ENCODE peak calls at places on chromosomes 3 and 15, in five cellular contexts. One of them, this sample, is unnamed.

GRCh38 chr3:23075478-23075877 is 127.6 kb upstream of the UBE2E2 start:
- DNase-seq in mammary epithelial cell: no peak
- DNase-seq in fibroblast of lung: peak; percentile 89
- DNase-seq in MM.1S: no peak
- DNase-seq in SK-N-SH: no peak
- DNase-seq in this sample: no peak

GRCh38 chr15:29920515-29920914 is 98.2 kb upstream of the TJP1 start:
- DNase-seq in mammary epithelial cell: peak; percentile 86
- DNase-seq in fibroblast of lung: peak; percentile 60
- DNase-seq in MM.1S: no peak
- DNase-seq in SK-N-SH: no peak
- DNase-seq in this sample: no peak

GRCh38 chr3:21747376-21747775 is 3.6 kb downstream of the ZNF385D start:
- DNase-seq in mammary epithelial cell: peak; percentile 51
- DNase-seq in fibroblast of lung: peak; percentile 62
- DNase-seq in MM.1S: no peak
- DNase-seq in SK-N-SH: no peak
- DNase-seq in this sample: no peak

GRCh38 chr3:157500232-157500631 is 3.0 kb downstream of the VEPH1 start:
- DNase-seq in mammary epithelial cell: no peak
- DNase-seq in fibroblast of lung: no peak
- DNase-seq in MM.1S: no peak
- DNase-seq in SK-N-SH: no peak
- DNase-seq in this sample: no peak

GRCh38 chr3:29697989-29698388 is 417.1 kb downstream of the RBMS3 start:
- DNase-seq in mammary epithelial cell: peak; percentile 5
- DNase-seq in fibroblast of lung: peak; percentile 77
- DNase-seq in MM.1S: no peak
- DNase-seq in SK-N-SH: no peak
- DNase-seq in this sample: no peak

GRCh38 chr3:9028134-9028533 is 64.9 kb upstream of the RAD18 start:
- DNase-seq in mammary epithelial cell: no peak
- DNase-seq in fibroblast of lung: peak; percentile 77
- DNase-seq in MM.1S: no peak
- DNase-seq in SK-N-SH: peak; percentile 72
- DNase-seq in this sample: no peak

GRCh38 chr3:131348911-131349310 is 32.7 kb upstream of the NUDT16 start:
- DNase-seq in mammary epithelial cell: peak; percentile 46
- DNase-seq in fibroblast of lung: no peak
- DNase-seq in MM.1S: no peak
- DNase-seq in SK-N-SH: no peak
- DNase-seq in this sample: no peak

GRCh38 chr15:57485869-57486268 is 105.8 kb upstream of the MYZAP start:
- DNase-seq in mammary epithelial cell: peak; percentile 94
- DNase-seq in fibroblast of lung: peak; percentile 91
- DNase-seq in MM.1S: no peak
- DNase-seq in SK-N-SH: no peak
- DNase-seq in this sample: no peak

GRCh38 chr3:77320514-77320913 is 280.6 kb downstream of the ROBO2 start:
- DNase-seq in mammary epithelial cell: no peak
- DNase-seq in fibroblast of lung: peak; percentile 40
- DNase-seq in MM.1S: peak; percentile 42
- DNase-seq in SK-N-SH: peak; percentile 21
- DNase-seq in this sample: peak; percentile 81

GRCh38 chr15:97783240-97783639 is 177.3 kb upstream of the ARRDC4 start:
- DNase-seq in mammary epithelial cell: peak; percentile 5
- DNase-seq in fibroblast of lung: no peak
- DNase-seq in MM.1S: no peak
- DNase-seq in SK-N-SH: no peak
- DNase-seq in this sample: no peak

GRCh38 chr15:70284438-70285214 is 186.9 kb upstream of the TLE3 start:
- DNase-seq in mammary epithelial cell: no peak
- DNase-seq in fibroblast of lung: no peak
- DNase-seq in MM.1S: no peak
- DNase-seq in SK-N-SH: peak; percentile 48
- DNase-seq in this sample: peak; percentile 73

GRCh38 chr15:57323806-57324589 is 52.3 kb upstream of the CGNL1 start:
- DNase-seq in mammary epithelial cell: peak; percentile 51
- DNase-seq in fibroblast of lung: peak; percentile 63
- DNase-seq in MM.1S: peak; percentile 23
- DNase-seq in SK-N-SH: peak; percentile 62
- DNase-seq in this sample: peak; percentile 91

GRCh38 chr15:33132722-33133345 is 61.7 kb downstream of the FMN1 start:
- DNase-seq in mammary epithelial cell: peak; percentile 92
- DNase-seq in fibroblast of lung: peak; percentile 61
- DNase-seq in MM.1S: peak; percentile 35
- DNase-seq in SK-N-SH: peak; percentile 50
- DNase-seq in this sample: peak; percentile 67

GRCh38 chr15:68213991-68214837 is 9.1 kb upstream of the CALML4 start:
- DNase-seq in mammary epithelial cell: no peak
- DNase-seq in fibroblast of lung: no peak
- DNase-seq in MM.1S: no peak
- DNase-seq in SK-N-SH: no peak
- DNase-seq in this sample: no peak

GRCh38 chr3:178200316-178200715 is 335.9 kb upstream of the KCNMB2 start:
- DNase-seq in mammary epithelial cell: no peak
- DNase-seq in fibroblast of lung: no peak
- DNase-seq in MM.1S: no peak
- DNase-seq in SK-N-SH: no peak
- DNase-seq in this sample: no peak

GRCh38 chr3:99641480-99641879 is 3.1 kb downstream of the COL8A1 start:
- DNase-seq in mammary epithelial cell: no peak
- DNase-seq in fibroblast of lung: no peak
- DNase-seq in MM.1S: no peak
- DNase-seq in SK-N-SH: no peak
- DNase-seq in this sample: no peak
- H3K27ac ChIP-seq in mammary epithelial cell: no peak overlapping the region
- H3K27ac ChIP-seq in fibroblast of lung: no peak overlapping the region
- H3K27ac ChIP-seq in MM.1S: no peak overlapping the region
- H3K27ac ChIP-seq in SK-N-SH: no peak overlapping the region
- H3K27ac ChIP-seq in this sample: no peak overlapping the region

DNA sequence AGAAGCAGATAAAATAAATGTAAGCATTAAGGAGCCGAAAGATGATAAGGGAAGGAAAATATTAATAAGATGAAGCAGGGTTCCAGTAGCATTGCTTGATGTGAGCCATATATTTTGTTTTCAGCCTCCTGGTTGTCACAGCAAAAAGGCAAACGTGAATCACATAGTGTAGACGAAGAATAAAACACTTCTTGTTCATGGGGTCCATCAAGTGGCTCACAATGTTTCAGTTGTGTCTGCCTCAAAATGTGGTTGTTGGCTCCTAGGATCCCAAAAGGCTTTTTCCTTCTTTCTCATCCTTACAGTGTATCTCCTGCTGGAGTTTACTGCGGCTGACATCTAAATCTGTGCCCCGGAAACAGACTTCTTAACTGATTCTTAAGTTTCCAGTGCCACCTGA is 195.1 kb downstream of the GHSR start:
- DNase-seq in mammary epithelial cell: no peak
- DNase-seq in fibroblast of lung: peak; percentile 53
- DNase-seq in MM.1S: no peak
- DNase-seq in SK-N-SH: no peak
- DNase-seq in this sample: no peak
- H3K9ac ChIP-seq in mammary epithelial cell: no peak overlapping the region
- H3K9ac ChIP-seq in fibroblast of lung: no peak overlapping the region
- H3K9ac ChIP-seq in MM.1S: no peak overlapping the region
- H3K9ac ChIP-seq in SK-N-SH: no peak overlapping the region
- H3K9ac ChIP-seq in this sample: no peak overlapping the region

GRCh38 chr3:42148086-42148842 is 57.1 kb downstream of the TRAK1 start:
- DNase-seq in mammary epithelial cell: no peak
- DNase-seq in fibroblast of lung: no peak
- DNase-seq in MM.1S: no peak
- DNase-seq in SK-N-SH: no peak
- DNase-seq in this sample: peak; percentile 61
- H3K79me2 ChIP-seq in mammary epithelial cell: peaks cover 68% of the 10 kb centered on the region
- H3K79me2 ChIP-seq in fibroblast of lung: no peaks in the 10 kb centered on the region
- H3K79me2 ChIP-seq in MM.1S: peaks cover 56% of the 10 kb centered on the region
- H3K79me2 ChIP-seq in SK-N-SH: no peaks in the 10 kb centered on the region
- H3K79me2 ChIP-seq in this sample: peaks cover 99% of the 10 kb centered on the region

GRCh38 chr3:16490062-16490641 is 23.3 kb downstream of the RFTN1 start:
- DNase-seq in mammary epithelial cell: no peak
- DNase-seq in fibroblast of lung: no peak
- DNase-seq in MM.1S: no peak
- DNase-seq in SK-N-SH: peak; percentile 33
- DNase-seq in this sample: no peak
- H3K27ac ChIP-seq in mammary epithelial cell: no peak overlapping the region
- H3K27ac ChIP-seq in fibroblast of lung: no peak overlapping the region
- H3K27ac ChIP-seq in MM.1S: no peak overlapping the region
- H3K27ac ChIP-seq in SK-N-SH: no peak overlapping the region
- H3K27ac ChIP-seq in this sample: peak overlapping the region; percentile 52

GRCh38 chr3:167731393-167731792 is 3.3 kb downstream of the PDCD10 start:
- DNase-seq in mammary epithelial cell: no peak
- DNase-seq in fibroblast of lung: no peak
- DNase-seq in MM.1S: no peak
- DNase-seq in SK-N-SH: no peak
- DNase-seq in this sample: no peak

GRCh38 chr3:167728176-167728575 is 6.5 kb downstream of the PDCD10 start:
- DNase-seq in mammary epithelial cell: peak; percentile 58
- DNase-seq in fibroblast of lung: peak; percentile 82
- DNase-seq in MM.1S: no peak
- DNase-seq in SK-N-SH: no peak
- DNase-seq in this sample: no peak

GRCh38 chr3:167732313-167733065 is 2.2 kb downstream of the PDCD10 start:
- DNase-seq in mammary epithelial cell: peak; percentile 8
- DNase-seq in fibroblast of lung: no peak
- DNase-seq in MM.1S: no peak
- DNase-seq in SK-N-SH: no peak
- DNase-seq in this sample: no peak

GRCh38 chr3:167728631-167729335 is 5.9 kb downstream of the PDCD10 start:
- DNase-seq in mammary epithelial cell: no peak
- DNase-seq in fibroblast of lung: no peak
- DNase-seq in MM.1S: no peak
- DNase-seq in SK-N-SH: no peak
- DNase-seq in this sample: no peak

GRCh38 chr3:167729591-167729990 is 5.1 kb downstream of the PDCD10 start:
- DNase-seq in mammary epithelial cell: no peak
- DNase-seq in fibroblast of lung: no peak
- DNase-seq in MM.1S: no peak
- DNase-seq in SK-N-SH: no peak
- DNase-seq in this sample: no peak
- H3K9ac ChIP-seq in mammary epithelial cell: no peak overlapping the region
- H3K9ac ChIP-seq in fibroblast of lung: no peak overlapping the region
- H3K9ac ChIP-seq in MM.1S: no peak overlapping the region
- H3K9ac ChIP-seq in SK-N-SH: no peak overlapping the region
- H3K9ac ChIP-seq in this sample: no peak overlapping the region

DNA sequence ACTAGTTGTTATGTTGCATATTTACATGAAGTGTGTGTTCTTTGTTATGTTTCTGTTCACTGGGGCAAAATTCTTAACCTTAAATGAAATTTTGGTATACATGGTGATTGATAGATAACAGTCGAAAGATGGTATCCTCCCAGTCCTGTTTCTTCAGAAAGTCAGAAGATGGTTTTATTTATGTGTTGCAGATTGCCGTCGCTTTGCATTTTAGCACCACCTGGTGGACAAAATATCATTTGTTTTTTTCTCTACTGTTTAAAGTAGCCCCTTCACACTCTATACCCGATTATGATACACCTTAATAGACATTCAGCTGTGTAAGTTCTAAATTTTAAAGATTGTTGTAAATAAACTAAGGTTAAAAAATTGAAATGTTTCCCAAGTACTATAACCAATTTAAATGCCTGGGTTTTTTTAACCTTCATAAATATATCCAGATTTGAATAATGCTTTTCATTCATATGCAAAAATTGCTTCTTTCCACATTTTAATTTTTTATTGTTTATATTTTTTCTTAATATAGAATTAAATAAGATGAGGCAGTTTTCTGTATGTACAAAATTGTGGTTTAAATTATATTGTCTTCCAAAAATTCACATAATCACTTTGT is 152.2 kb downstream of the ALCAM start:
- DNase-seq in mammary epithelial cell: peak; percentile 53
- DNase-seq in fibroblast of lung: peak; percentile 61
- DNase-seq in MM.1S: peak; percentile 68
- DNase-seq in SK-N-SH: peak; percentile 49
- DNase-seq in this sample: peak; percentile 85
- H3K79me2 ChIP-seq in mammary epithelial cell: peaks cover 45% of the 10 kb centered on the region
- H3K79me2 ChIP-seq in fibroblast of lung: peaks cover 4% of the 10 kb centered on the region
- H3K79me2 ChIP-seq in MM.1S: no peaks in the 10 kb centered on the region
- H3K79me2 ChIP-seq in SK-N-SH: peaks cover 83% of the 10 kb centered on the region
- H3K79me2 ChIP-seq in this sample: no peaks in the 10 kb centered on the region

GRCh38 chr15:64701051-64701450 is 74.3 kb downstream of the RBPMS2 start:
- DNase-seq in mammary epithelial cell: no peak
- DNase-seq in fibroblast of lung: no peak
- DNase-seq in MM.1S: no peak
- DNase-seq in SK-N-SH: no peak
- DNase-seq in this sample: no peak
- H3K27ac ChIP-seq in mammary epithelial cell: no peak overlapping the region
- H3K27ac ChIP-seq in fibroblast of lung: no peak overlapping the region
- H3K27ac ChIP-seq in MM.1S: no peak overlapping the region
- H3K27ac ChIP-seq in SK-N-SH: no peak overlapping the region
- H3K27ac ChIP-seq in this sample: peak overlapping the region; percentile 79

GRCh38 chr3:64814360-64814759 is 126.6 kb upstream of the ADAMTS9 start:
- DNase-seq in mammary epithelial cell: peak; percentile 52
- DNase-seq in fibroblast of lung: no peak
- DNase-seq in MM.1S: peak; percentile 21
- DNase-seq in SK-N-SH: no peak
- DNase-seq in this sample: no peak
- H3K9ac ChIP-seq in mammary epithelial cell: no peak overlapping the region
- H3K9ac ChIP-seq in fibroblast of lung: no peak overlapping the region
- H3K9ac ChIP-seq in MM.1S: no peak overlapping the region
- H3K9ac ChIP-seq in SK-N-SH: no peak overlapping the region
- H3K9ac ChIP-seq in this sample: no peak overlapping the region

GRCh38 chr3:4543110-4543509 is 50.0 kb downstream of the ITPR1 start:
- DNase-seq in mammary epithelial cell: no peak
- DNase-seq in fibroblast of lung: no peak
- DNase-seq in MM.1S: no peak
- DNase-seq in SK-N-SH: no peak
- DNase-seq in this sample: no peak

GRCh38 chr3:4540267-4540666 is 47.1 kb downstream of the ITPR1 start:
- DNase-seq in mammary epithelial cell: no peak
- DNase-seq in fibroblast of lung: no peak
- DNase-seq in MM.1S: no peak
- DNase-seq in SK-N-SH: no peak
- DNase-seq in this sample: no peak
- H3K79me2 ChIP-seq in mammary epithelial cell: no peaks in the 10 kb centered on the region
- H3K79me2 ChIP-seq in fibroblast of lung: no peaks in the 10 kb centered on the region
- H3K79me2 ChIP-seq in MM.1S: no peaks in the 10 kb centered on the region
- H3K79me2 ChIP-seq in SK-N-SH: no peaks in the 10 kb centered on the region
- H3K79me2 ChIP-seq in this sample: no peaks in the 10 kb centered on the region

This sample was measured in Karpas-422.